ENCODE peak calls at places on chromosomes 4 and X, in five cellular contexts. N is astrocyte; X is iris pigment epithelial cell; U is activated CD4-positive, alpha-beta T cell treated with anti-CD3 and anti-CD28 coated beads, Interleukin-2, amount 50 U/mL, for 48 hours; R is mucosa of gallbladder. E is an unnamed sample.

GRCh38 chr4:140071806-140072205 is 82.2 kb downstream of the MAML3 start:
- DNase-seq in X (peak), U (peak), R (peak), N (peak), E (no peak)

GRCh38 chr4:24794916-24795665 is at the start of gene SOD3:
- DNase-seq in R (peak), X (peak), N (peak), U (no peak), E (no peak)

GRCh38 chr4:20432098-20432497 is 180.4 kb downstream of the SLIT2 start:
- DNase-seq in U (no peak), R (no peak), N (peak), X (peak), E (no peak)

GRCh38 chr4:74933562-74934015 is 673 bp downstream of the PARM1 start:
- DNase-seq in X (peak), N (no peak), R (no peak), U (peak), E (no peak)

GRCh38 chr4:156420557-156420956 is 466.9 kb upstream of the CTSO start:
- DNase-seq in R (no peak), X (peak), U (no peak), N (peak), E (no peak)

GRCh38 chr4:177512646-177513045 is 70.4 kb upstream of the AGA start:
- DNase-seq in N (no peak), R (no peak), U (no peak), X (no peak), E (no peak)

GRCh38 chr4:177699365-177700213 is 257.4 kb upstream of the AGA start:
- DNase-seq in R (no peak), N (peak), X (peak), U (no peak), E (peak)

GRCh38 chr4:3337357-3337732 is 44.5 kb downstream of the RGS12 start:
- DNase-seq in R (no peak), N (no peak), X (no peak), U (no peak), E (no peak)

GRCh38 chr4:142095886-142096605 is 459.7 kb downstream of the IL15 start:
- DNase-seq in X (peak), N (peak), R (peak), U (no peak), E (peak)

GRCh38 chrX:22795680-22796079 is 204.1 kb upstream of the DDX53 start:
- DNase-seq in X (peak), N (no peak), U (no peak), R (no peak), E (no peak)

GRCh38 chr4:40185830-40186664 is 10.8 kb upstream of the RHOH start:
- DNase-seq in X (peak), N (peak), R (no peak), U (no peak), E (no peak)

GRCh38 chrX:72498782-72499181 is 73.9 kb downstream of the HDAC8 start:
- DNase-seq in R (no peak), X (peak), U (no peak), N (no peak), E (no peak)

GRCh38 chr4:139740121-139740520 is 74.5 kb downstream of the MGST2 start:
- DNase-seq in N (no peak), X (peak), U (no peak), R (no peak), E (no peak)

GRCh38 chrX:133640161-133641015 is 225.1 kb upstream of the GPC4 start:
- DNase-seq in X (no peak), N (peak), U (no peak), R (no peak), E (no peak)

GRCh38 chr4:75248770-75249467 is 265.3 kb downstream of the RCHY1 start:
- DNase-seq in N (no peak), U (no peak), X (no peak), R (no peak), E (peak)

GRCh38 chr4:178198691-178199090 is 756.5 kb upstream of the AGA start:
- DNase-seq in U (no peak), R (no peak), N (peak), X (peak), E (no peak)

GRCh38 chr4:66613591-66613990 is 931.7 kb downstream of the CENPC start:
- DNase-seq in R (no peak), N (peak), U (no peak), X (no peak), E (no peak)

GRCh38 chr4:48194986-48195773 is 61.1 kb upstream of the TXK start:
- DNase-seq in N (peak), R (no peak), U (no peak), X (peak), E (no peak)

GRCh38 chr4:81493895-81494490 is 22.3 kb upstream of the RASGEF1B start:
- DNase-seq in N (no peak), R (no peak), U (no peak), X (no peak), E (no peak)